ENCODE peak calls at places on chromosomes 12 and 14, in four cellular contexts. K is gastrocnemius medialis, V is A549, Y is lower lobe of right lung. H is an unnamed sample. For H3K9me3, the result is how much of the 10 kb centered on the place peaks cover.

GRCh38 chr12:103901518-103902173 is 28.6 kb upstream of the HSP90B1 start:
- DNase-seq in K (no peak), V (no peak), Y (no peak), H (no peak)

GRCh38 chr12:2667716-2668440 is 126.9 kb upstream of the FKBP4 start:
- DNase-seq in K (no peak), V (no peak), Y (no peak), H (no peak)

GRCh38 chr12:71958056-71958455 is 19.4 kb downstream of the TPH2 start:
- DNase-seq in K (no peak), V (no peak), Y (no peak), H (no peak)

GRCh38 chr14:93537962-93538361 is 107.2 kb downstream of the UNC79 start:
- DNase-seq in K (no peak), V (no peak), Y (no peak), H (no peak)

GRCh38 chr14:65230287-65230728 is 128.0 kb upstream of the MAX start:
- DNase-seq in K (no peak), V (no peak), Y (peak), H (no peak)

GRCh38 chr12:2614341-2614740 is 180.4 kb upstream of the FKBP4 start:
- DNase-seq in K (no peak), V (no peak), Y (no peak), H (no peak)

GRCh38 chr14:68627050-68627867 is 165.6 kb downstream of the ZFP36L1 start:
- DNase-seq in K (no peak), V (no peak), Y (no peak), H (peak)

GRCh38 chr14:38248629-38249028 is 7.3 kb downstream of the CLEC14A start:
- DNase-seq in K (no peak), V (no peak), Y (no peak), H (no peak)

GRCh38 chr12:68310370-68310769 is 21.8 kb downstream of the MDM1 start:
- DNase-seq in K (no peak), V (no peak), Y (no peak), H (no peak)

GRCh38 chr14:68669644-68670343 is 123.1 kb downstream of the ZFP36L1 start:
- DNase-seq in K (no peak), V (no peak), Y (no peak), H (no peak)

GRCh38 chr14:76753799-76754198 is 7.5 kb upstream of the VASH1 start:
- DNase-seq in K (no peak), V (no peak), Y (no peak), H (no peak)

GRCh38 chr12:132566551-132567131 is 43.7 kb downstream of the LRCOL1 start:
- DNase-seq in K (no peak), V (no peak), Y (no peak), H (no peak)

GRCh38 chr14:75491376-75491978 is 30.8 kb upstream of the BATF start:
- DNase-seq in K (no peak), V (no peak), Y (no peak), H (no peak)

GRCh38 chr12:109999649-109999971 is 380 bp downstream of the ANKRD13A start:
- DNase-seq in K (no peak), V (no peak), Y (peak), H (no peak)

GRCh38 chr12:128976120-128976519 is 122.8 kb downstream of the GLT1D1 start:
- DNase-seq in K (no peak), V (no peak), Y (peak), H (no peak)

GRCh38 chr14:104677506-104678332 is 11.7 kb upstream of the INF2 start:
- DNase-seq in K (peak), V (peak), Y (peak), H (no peak)

GRCh38 chr12:118150625-118151024 is 14.7 kb downstream of the PEBP1 start:
- DNase-seq in K (no peak), V (no peak), Y (no peak), H (no peak)
- H3K9me3 ChIP-seq in K (under half), V (under half), Y (under half), H (under half)

GRCh38 chr12:34215213-34215892 is 193.1 kb downstream of the ALG10 start:
- DNase-seq in K (no peak), V (no peak), Y (no peak), H (no peak)
- H3K9me3 ChIP-seq in K (under half), V (under half), Y (under half), H (under half)

DNA sequence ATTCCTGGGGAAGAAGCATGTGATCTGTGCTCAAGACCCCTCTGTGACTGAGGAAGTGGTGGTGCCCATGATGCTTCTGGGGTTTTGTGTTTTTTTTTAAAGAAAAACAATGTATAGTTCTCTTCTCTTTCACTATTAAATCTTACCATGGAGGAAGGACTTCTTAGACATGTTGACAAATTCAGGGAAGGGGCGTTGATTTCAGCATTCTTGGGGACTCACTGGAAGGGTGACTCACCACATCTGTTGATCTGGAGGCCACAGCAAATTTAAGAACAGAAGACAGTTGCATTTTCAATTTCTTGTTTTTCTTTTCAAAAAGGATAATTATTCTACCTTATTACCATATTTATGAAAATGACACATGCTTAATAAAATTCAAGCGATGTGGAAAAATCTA is 152.9 kb upstream of the RTL1 start:
- DNase-seq in K (no peak), V (no peak), Y (no peak), H (no peak)
- H3K9me3 ChIP-seq in K (under half), V (under half), Y (under half), H (under half)

DNA sequence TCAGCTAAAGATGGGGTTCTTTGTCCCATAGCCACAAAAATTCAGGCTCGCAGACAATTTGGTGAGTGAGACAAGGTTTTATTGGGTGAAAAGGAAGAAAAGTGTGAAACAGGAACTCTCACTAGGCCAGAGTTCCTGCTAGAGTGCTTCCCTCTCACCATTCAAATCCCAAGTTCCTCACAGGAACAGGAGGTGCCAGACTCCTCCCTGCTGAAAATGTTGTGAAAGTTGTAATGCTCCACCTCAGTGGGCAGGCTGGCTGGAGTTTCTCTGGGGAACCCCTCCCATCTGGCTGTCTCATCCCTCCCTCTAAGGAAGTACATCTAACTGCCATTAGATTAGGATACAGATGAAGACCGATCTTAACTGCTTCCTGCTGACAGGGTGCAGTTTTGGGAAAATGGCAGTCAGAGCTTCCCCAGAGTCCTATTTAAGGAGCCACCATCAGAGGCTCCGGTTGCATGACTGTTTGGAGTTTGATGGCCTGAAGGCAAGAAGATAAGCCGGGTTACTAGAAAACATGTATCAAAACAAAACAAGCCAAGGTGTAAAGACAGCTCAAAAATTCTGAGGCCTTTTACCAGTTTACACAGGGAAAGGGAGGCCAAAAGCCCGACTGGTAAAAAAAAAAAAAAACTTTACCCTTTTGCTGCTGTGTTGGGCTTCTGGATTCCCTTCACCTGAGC is 127.6 kb downstream of the FSCB start:
- DNase-seq in K (no peak), V (no peak), Y (no peak), H (no peak)
- H3K9me3 ChIP-seq in K (under half), V (under half), Y (under half), H (under half)

GRCh38 chr14:44626423-44626822 is 119.3 kb upstream of the FSCB start:
- DNase-seq in K (no peak), V (no peak), Y (no peak), H (no peak)
- H3K9me3 ChIP-seq in K (under half), V (under half), Y (under half), H (under half)

H was measured in thoracic aorta.